ENCODE peak calls at places on chromosomes 7 and 10, in four cellular contexts. A is dorsolateral prefrontal cortex; U is CD8-positive, alpha-beta T cell; G is tibial nerve. T is an unnamed sample. For H3K27me3, the result is how much of the 10 kb centered on the place peaks cover.

GRCh38 chr10:33290286-33291052 is 44.0 kb downstream of the NRP1 start:
- DNase-seq in A (no peak), U (no peak), G (no peak), T (no peak)

GRCh38 chr7:159094030-159094740 is 50.5 kb downstream of the VIPR2 start:
- DNase-seq in A (no peak), U (no peak), G (no peak), T (no peak)

GRCh38 chr7:107911981-107912380 is 21.0 kb downstream of the DLD start:
- DNase-seq in A (no peak), U (no peak), G (no peak), T (no peak)

GRCh38 chr10:90421874-90422273 is 436.0 kb downstream of the HTR7 start:
- DNase-seq in A (no peak), U (no peak), G (no peak), T (no peak)

GRCh38 chr7:118183586-118184391 is at the start of gene LSM8:
- DNase-seq in A (peak), U (peak), G (peak), T (peak)

GRCh38 chr10:42938351-42938750 is 138.5 kb upstream of the RET start:
- DNase-seq in A (no peak), U (no peak), G (no peak), T (no peak)

GRCh38 chr10:48655426-48656240 is 29.0 kb upstream of the WDFY4 start:
- DNase-seq in A (peak), U (no peak), G (peak), T (no peak)

GRCh38 chr7:100563809-100564400 is 9.8 kb downstream of the SAP25 start:
- DNase-seq in A (peak), U (peak), G (peak), T (no peak)

GRCh38 chr10:72638586-72639440 is 12.9 kb upstream of the MICU1 start:
- DNase-seq in A (no peak), U (no peak), G (no peak), T (no peak)

GRCh38 chr10:82361317-82361716 is 486.3 kb downstream of the NRG3 start:
- DNase-seq in A (no peak), U (no peak), G (no peak), T (no peak)

GRCh38 chr7:139620676-139621344 is 97.3 kb downstream of the CLEC2L start:
- DNase-seq in A (peak), U (peak), G (peak), T (peak)

GRCh38 chr10:30481603-30482002 is 47.6 kb downstream of the MAP3K8 start:
- DNase-seq in A (no peak), U (no peak), G (no peak), T (no peak)

GRCh38 chr7:120273476-120273975 is 551 bp downstream of the KCND2 start:
- DNase-seq in A (peak), U (no peak), G (no peak), T (peak)

GRCh38 chr10:6840766-6841165 is 260.7 kb upstream of the PRKCQ start:
- DNase-seq in A (no peak), U (no peak), G (no peak), T (peak)

GRCh38 chr10:58868736-58869435 is 307.6 kb upstream of the PHYHIPL start:
- DNase-seq in A (no peak), U (no peak), G (no peak), T (no peak)

GRCh38 chr7:98399903-98400537 is 870 bp downstream of the BAIAP2L1 start:
- DNase-seq in A (no peak), U (no peak), G (no peak), T (no peak)

GRCh38 chr10:17046989-17047388 is 82.6 kb downstream of the CUBN start:
- DNase-seq in A (no peak), U (no peak), G (no peak), T (no peak)

GRCh38 chr7:87148332-87148955 is 3.8 kb upstream of the DMTF1 start:
- DNase-seq in A (no peak), U (no peak), G (no peak), T (peak)

GRCh38 chr7:116832692-116833091 is 29.7 kb upstream of the CAPZA2 start:
- DNase-seq in A (no peak), U (no peak), G (no peak), T (no peak)

GRCh38 chr10:119670717-119671116 is 19.5 kb downstream of the BAG3 start:
- DNase-seq in A (no peak), U (no peak), G (no peak), T (peak)

GRCh38 chr7:26052721-26053120 is 99.3 kb upstream of the NFE2L3 start:
- DNase-seq in A (no peak), U (no peak), G (no peak), T (peak)

GRCh38 chr10:69458426-69459100 is 7.3 kb downstream of the TSPAN15 start:
- DNase-seq in A (peak), U (no peak), G (no peak), T (no peak)

GRCh38 chr10:103636492-103636891 is 143.0 kb downstream of the NEURL1 start:
- DNase-seq in A (no peak), U (no peak), G (no peak), T (no peak)

GRCh38 chr10:88759366-88760101 is at the start of gene LIPN:
- DNase-seq in A (no peak), U (no peak), G (peak), T (peak)

GRCh38 chr7:139749545-139749944 is 28.3 kb downstream of the HIPK2 start:
- DNase-seq in A (no peak), U (no peak), G (no peak), T (no peak)

GRCh38 chr7:127876393-127876792 is 154.8 kb downstream of the LRRC4 start:
- DNase-seq in A (no peak), U (no peak), G (no peak), T (no peak)

GRCh38 chr7:138752568-138753518 is 45.0 kb upstream of the TMEM213 start:
- DNase-seq in A (no peak), U (peak), G (peak), T (no peak)

GRCh38 chr7:29209745-29210144 is 15.2 kb downstream of the CHN2 start:
- DNase-seq in A (no peak), U (no peak), G (no peak), T (no peak)

GRCh38 chr7:351256-351655 is 61.3 kb downstream of the FOXL3 start:
- DNase-seq in A (no peak), U (peak), G (no peak), T (no peak)

GRCh38 chr10:121240011-121240410 is 358.2 kb downstream of the FGFR2 start:
- DNase-seq in A (no peak), U (no peak), G (no peak), T (peak)

GRCh38 chr10:80502621-80503583 is 34.8 kb upstream of the SH2D4B start:
- DNase-seq in A (no peak), U (no peak), G (no peak), T (peak)

GRCh38 chr7:114853189-114853588 is 68.7 kb upstream of the MDFIC start:
- DNase-seq in A (no peak), U (no peak), G (no peak), T (no peak)

GRCh38 chr7:8823486-8823885 is 390.1 kb downstream of the NXPH1 start:
- DNase-seq in A (no peak), U (no peak), G (no peak), T (no peak)

GRCh38 chr10:121080324-121080807 is 229.2 kb downstream of the WDR11 start:
- DNase-seq in A (no peak), U (no peak), G (no peak), T (no peak)

DNA sequence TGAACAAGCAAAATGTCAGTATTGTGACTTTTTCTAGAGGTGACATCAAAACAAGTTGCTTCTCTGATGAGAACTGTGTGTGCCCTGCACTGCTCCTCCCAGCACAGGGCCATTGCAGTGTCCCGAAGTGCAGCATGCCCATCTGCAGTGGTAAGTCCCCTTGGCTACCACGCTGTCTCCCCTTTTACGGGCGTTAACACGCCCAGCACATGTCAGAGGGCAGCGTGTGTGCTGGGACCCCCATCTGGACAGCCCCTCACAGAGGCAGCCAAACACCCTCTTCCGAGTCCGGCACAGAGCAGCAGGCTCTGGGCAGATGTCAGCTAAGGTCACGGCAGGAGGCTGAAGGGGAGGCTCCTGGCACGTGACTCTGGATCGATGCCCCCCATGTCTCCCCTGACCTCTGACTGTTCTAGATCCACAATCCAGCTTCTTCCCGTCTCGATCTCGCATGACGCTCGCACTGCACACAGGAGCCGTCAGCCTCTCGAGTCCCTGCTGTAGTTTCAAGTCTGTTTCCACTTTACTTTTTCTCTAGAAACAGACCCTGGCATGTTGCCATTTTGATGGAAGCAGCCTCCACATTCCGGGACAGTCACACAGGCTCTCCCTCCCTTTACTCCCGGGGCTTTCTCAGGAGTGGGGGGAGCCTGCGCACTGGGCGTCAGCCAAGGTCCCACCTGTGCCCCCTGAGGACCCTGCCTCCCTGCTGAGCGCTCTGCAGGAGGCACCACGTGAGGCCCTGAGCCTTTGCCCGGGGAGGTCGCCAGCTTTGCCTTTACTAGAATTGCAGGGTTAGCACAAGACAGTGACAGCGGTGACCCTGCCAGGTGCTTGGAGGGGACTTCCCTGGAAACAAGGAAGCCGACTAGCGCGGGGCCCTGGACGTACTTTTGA is 133.8 kb downstream of the TCERG1L start:
- DNase-seq in A (no peak), U (no peak), G (peak), T (no peak)
- H3K27me3 ChIP-seq in A (under half), U (under half), G (under half), T (under half)

DNA sequence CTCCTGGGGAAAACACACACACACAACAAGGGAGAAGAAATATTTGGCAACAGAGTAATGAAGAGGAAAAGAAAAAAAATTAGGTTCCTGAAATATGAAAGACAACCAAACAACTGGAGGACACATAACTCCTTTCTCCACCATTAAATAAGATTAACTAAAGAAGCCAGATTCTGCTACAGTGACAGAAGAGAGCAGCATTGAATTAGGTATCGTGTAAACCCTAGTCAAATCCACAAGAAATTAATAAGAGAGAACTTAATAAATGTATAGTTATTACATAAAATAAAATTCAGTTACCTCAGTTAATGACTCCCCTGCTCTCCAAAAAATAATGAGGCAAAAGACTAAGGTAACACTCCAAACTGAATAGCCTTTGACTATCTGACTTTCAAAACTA is 306.7 kb downstream of the CRPPA start:
- DNase-seq in A (no peak), U (no peak), G (no peak), T (no peak)
- TF ChIP-seq CTCF in A (no peak), U (no peak), G (no peak), T (peak)

GRCh38 chr7:157594306-157594705 is 257.5 kb downstream of the DNAJB6 start:
- DNase-seq in A (no peak), U (no peak), G (no peak), T (no peak)
- H3K27me3 ChIP-seq in A (under half), U (under half), G (under half), T (under half)

GRCh38 chr10:124233546-124234138 is 140.2 kb upstream of the CHST15 start:
- DNase-seq in A (no peak), U (no peak), G (no peak), T (no peak)
- TF ChIP-seq CTCF in A (no peak), U (no peak), G (no peak), T (no peak)